ENCODE peak calls at places on chromosomes 16 and 17, in six cellular contexts. L, Y, T, N, U and H are unnamed samples.

GRCh38 chr17:73203788-73204479 is 11.1 kb downstream of the COG1 start:
- DNase-seq in L (no peak), Y (no peak), T (no peak), N (no peak), U (no peak), H (no peak)

GRCh38 chr16:72786606-72787005 is 261.3 kb downstream of the ZFHX3 start:
- DNase-seq in L (no peak), Y (no peak), T (no peak), N (no peak), U (no peak), H (no peak)

GRCh38 chr17:29757788-29758187 is 135.1 kb upstream of the CORO6 start:
- DNase-seq in L (no peak), Y (no peak), T (no peak), N (no peak), U (no peak), H (no peak)

GRCh38 chr17:59762022-59762825 is 54.8 kb downstream of the VMP1 start:
- DNase-seq in L (no peak), Y (no peak), T (no peak), N (no peak), U (no peak), H (peak)

GRCh38 chr17:11278984-11279270 is 37.9 kb downstream of the SHISA6 start:
- DNase-seq in L (no peak), Y (no peak), T (no peak), N (no peak), U (no peak), H (no peak)

GRCh38 chr17:57016764-57017116 is 38.8 kb downstream of the SCPEP1 start:
- DNase-seq in L (no peak), Y (no peak), T (no peak), N (no peak), U (no peak), H (no peak)

GRCh38 chr17:43327834-43328420 is 70.9 kb upstream of the ARL4D start:
- DNase-seq in L (no peak), Y (no peak), T (no peak), N (no peak), U (no peak), H (no peak)

GRCh38 chr17:58452738-58453137 is 35.4 kb upstream of the RNF43 start:
- DNase-seq in L (no peak), Y (no peak), T (no peak), N (no peak), U (no peak), H (no peak)

GRCh38 chr17:75827291-75828050 is 16.7 kb downstream of the UNC13D start:
- DNase-seq in L (peak), Y (peak), T (peak), N (no peak), U (peak), H (peak)

GRCh38 chr16:87335306-87335967 is 18.2 kb upstream of the C16orf95 start:
- DNase-seq in L (no peak), Y (no peak), T (no peak), N (no peak), U (no peak), H (no peak)

GRCh38 chr17:32876414-32877163 is at the start of gene MYO1D:
- DNase-seq in L (peak), Y (peak), T (peak), N (peak), U (peak), H (peak)
- TF ChIP-seq CTCF in L (peak), Y (peak), T (peak), N (peak), U (peak), H (peak)

GRCh38 chr17:45020354-45021138 is 30.9 kb downstream of the DCAKD start:
- DNase-seq in L (no peak), Y (peak), T (peak), N (peak), U (no peak), H (peak)

GRCh38 chr17:45019177-45019711 is 32.2 kb downstream of the DCAKD start:
- DNase-seq in L (no peak), Y (no peak), T (peak), N (peak), U (peak), H (peak)

GRCh38 chr17:45016237-45016636 is 35.2 kb downstream of the DCAKD start:
- DNase-seq in L (no peak), Y (no peak), T (no peak), N (no peak), U (no peak), H (no peak)

GRCh38 chr17:45016823-45017222 is 34.6 kb downstream of the DCAKD start:
- DNase-seq in L (no peak), Y (no peak), T (no peak), N (peak), U (peak), H (peak)

GRCh38 chr17:45018514-45019176 is 32.8 kb downstream of the DCAKD start:
- DNase-seq in L (no peak), Y (no peak), T (no peak), N (no peak), U (peak), H (no peak)
- TF ChIP-seq POLR2A in L (no peak), Y (no peak), T (no peak), N (no peak), U (peak), H (no peak)

DNA sequence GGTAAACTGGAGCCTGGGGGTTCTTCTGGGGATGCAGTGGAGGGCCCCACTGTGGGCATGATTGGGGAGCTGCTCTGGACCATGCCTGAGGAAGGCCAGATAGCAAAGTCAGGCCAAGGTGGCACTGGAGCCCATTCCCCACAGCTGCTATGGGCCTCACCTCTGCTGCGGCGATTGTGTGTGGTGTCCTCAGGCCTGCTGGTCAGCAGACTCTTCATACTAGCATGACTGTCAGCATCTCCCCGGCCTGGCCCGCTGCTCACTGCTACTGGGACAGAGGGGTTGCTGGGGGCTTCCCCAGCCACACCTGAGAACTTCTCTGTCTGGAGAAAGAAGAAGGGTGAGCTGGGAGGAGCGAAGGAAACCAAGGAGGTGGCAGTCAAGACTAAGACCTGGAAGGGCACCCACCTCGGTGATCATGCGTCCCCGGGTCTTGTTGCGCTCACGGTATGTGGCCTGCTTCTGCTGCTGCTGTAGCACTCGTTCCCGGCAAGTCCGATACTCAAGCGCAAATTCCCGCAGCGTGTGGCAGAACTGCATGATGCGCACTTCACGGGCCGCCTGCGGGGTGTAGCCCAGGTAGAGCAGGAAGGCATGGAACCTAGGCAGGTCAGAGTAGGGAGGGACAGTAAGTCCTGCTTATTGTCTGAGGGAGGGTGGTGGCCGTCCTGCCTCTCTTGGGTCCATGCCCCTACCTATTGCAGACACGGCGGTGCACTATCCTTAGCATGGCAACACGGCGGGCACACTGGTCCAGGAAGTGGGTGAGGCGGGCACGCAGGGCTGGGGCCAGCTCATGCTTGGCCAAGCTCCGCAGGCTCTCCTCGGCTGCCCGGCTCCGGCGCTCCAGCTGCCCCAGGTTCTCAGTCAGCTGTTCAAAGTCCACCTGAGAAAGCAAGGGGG is 3.2 kb downstream of the TMEM208 start:
- DNase-seq in L (no peak), Y (no peak), T (no peak), N (no peak), U (no peak), H (no peak)
- H3K27ac ChIP-seq in L (no peak), Y (no peak), T (no peak), N (no peak), U (no peak), H (no peak)

GRCh38 chr17:79090503-79091372 is 16.1 kb downstream of the ENGASE start:
- DNase-seq in L (no peak), Y (no peak), T (no peak), N (no peak), U (peak), H (no peak)
- TF ChIP-seq CTCF in L (no peak), Y (peak), T (no peak), N (no peak), U (peak), H (no peak)

GRCh38 chr16:27703545-27703944 is 153.6 kb downstream of the KATNIP start:
- DNase-seq in L (no peak), Y (no peak), T (no peak), N (no peak), U (no peak), H (no peak)

GRCh38 chr16:27706156-27706705 is 156.3 kb downstream of the KATNIP start:
- DNase-seq in L (no peak), Y (no peak), T (no peak), N (no peak), U (no peak), H (no peak)

GRCh38 chr16:27704252-27704651 is 154.3 kb downstream of the KATNIP start:
- DNase-seq in L (no peak), Y (no peak), T (no peak), N (no peak), U (no peak), H (no peak)

GRCh38 chr16:27708651-27709050 is 158.7 kb downstream of the KATNIP start:
- DNase-seq in L (no peak), Y (no peak), T (no peak), N (no peak), U (no peak), H (no peak)

DNA sequence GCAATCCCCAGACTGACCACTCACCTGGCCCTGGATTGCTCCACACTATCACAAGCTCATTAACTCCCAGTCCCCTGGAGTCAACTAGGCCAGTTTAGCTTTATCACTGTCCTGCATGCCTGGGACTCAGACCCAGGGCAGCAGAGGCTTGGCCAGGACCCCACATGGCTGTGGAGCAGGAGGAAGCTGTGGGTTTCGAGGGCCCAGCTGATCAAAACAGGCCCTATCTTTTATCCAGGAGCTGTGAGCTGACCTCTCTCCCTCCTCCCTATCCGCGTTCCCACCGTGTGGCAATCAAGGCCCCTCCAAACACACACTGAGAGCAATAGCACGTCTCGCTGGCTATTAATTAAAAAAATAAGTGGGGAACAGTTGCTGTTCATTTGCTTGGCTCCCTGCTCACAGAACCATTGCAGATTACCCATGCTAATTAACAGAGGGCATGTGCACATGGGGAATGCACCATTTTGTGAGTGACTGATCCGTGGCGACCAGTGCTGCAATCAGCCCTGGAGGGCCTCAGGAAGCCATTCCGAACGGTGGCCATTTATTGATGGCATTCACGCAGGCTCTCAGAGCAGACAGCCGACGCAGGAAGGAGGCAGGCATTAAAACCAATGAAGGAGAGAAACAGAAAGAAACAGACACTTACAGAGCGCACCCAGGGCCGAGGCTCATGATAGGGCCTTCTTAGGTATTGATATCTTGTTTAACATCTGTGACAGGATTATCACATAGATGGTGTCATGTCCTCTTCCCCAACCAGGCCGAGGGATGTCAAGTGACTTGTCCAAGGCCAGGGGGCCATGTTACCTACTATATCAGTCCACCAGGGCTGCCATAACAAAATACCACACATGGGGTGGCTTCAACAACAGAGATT is 157.1 kb downstream of the KATNIP start:
- DNase-seq in L (no peak), Y (no peak), T (no peak), N (no peak), U (no peak), H (no peak)
- TF ChIP-seq POLR2A in L (no peak), Y (no peak), T (no peak), N (no peak), U (no peak), H (no peak)

GRCh38 chr17:17579691-17580090 is 11.8 kb downstream of the PEMT start:
- DNase-seq in L (no peak), Y (no peak), T (no peak), N (no peak), U (no peak), H (no peak)
- H3K27ac ChIP-seq in L (no peak), Y (no peak), T (no peak), N (peak), U (no peak), H (no peak)

GRCh38 chr17:35807371-35808144 is 1.7 kb upstream of the TAF15 start:
- DNase-seq in L (no peak), Y (no peak), T (no peak), N (no peak), U (no peak), H (no peak)

GRCh38 chr17:35808240-35808961 is 883 bp upstream of the TAF15 start:
- DNase-seq in L (no peak), Y (no peak), T (no peak), N (no peak), U (no peak), H (no peak)

GRCh38 chr17:35809855-35810461 is 674 bp downstream of the TAF15 start:
- DNase-seq in L (no peak), Y (no peak), T (no peak), N (no peak), U (peak), H (no peak)

GRCh38 chr17:35811759-35812158 is 2.5 kb downstream of the TAF15 start:
- DNase-seq in L (no peak), Y (no peak), T (no peak), N (no peak), U (no peak), H (no peak)

DNA sequence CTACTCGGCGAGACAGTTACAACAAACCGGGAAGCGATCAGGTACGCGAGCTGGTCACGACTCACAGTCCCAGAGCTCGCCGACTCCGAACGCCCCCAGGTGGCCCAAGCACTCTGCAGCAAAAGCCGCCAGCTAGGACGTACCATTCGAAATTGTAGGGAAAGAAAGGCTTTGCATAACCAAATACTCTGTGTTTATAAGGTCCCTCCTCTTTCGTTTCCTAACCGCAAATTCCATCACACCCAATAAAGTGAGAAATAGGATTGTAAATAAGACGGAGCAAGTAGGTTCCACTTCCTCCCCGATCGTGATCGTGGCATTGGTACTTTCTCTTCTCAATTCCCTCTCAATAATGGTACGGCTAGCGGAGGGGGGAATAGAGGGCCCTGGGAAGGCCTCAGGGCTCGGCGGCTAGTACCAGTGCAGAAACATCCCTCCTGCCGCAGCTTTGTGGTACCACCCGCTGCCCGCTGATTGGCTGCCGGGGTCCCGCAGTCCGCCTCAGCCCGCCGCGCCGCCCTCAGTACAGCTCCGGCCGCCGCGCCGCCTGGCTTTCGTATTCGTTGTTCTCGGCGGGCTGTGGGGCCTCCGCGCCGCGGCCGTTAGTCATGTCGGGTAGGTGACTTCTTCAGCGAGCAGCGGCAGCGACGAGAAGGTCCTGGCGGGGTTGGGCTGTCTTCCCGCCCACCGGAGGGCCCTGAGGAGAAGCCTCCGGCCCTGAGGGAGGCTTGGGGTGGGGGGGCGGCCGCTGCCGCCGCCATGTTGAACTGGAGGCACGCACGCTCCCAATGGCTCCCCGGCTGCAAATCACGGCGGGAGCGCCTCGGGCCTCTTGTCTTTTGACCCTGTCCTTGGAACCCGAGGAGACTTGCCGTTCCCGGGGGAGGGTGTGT is at the start of gene TAF15:
- DNase-seq in L (peak), Y (peak), T (peak), N (peak), U (peak), H (peak)
- TF ChIP-seq CTCF in L (peak), Y (peak), T (peak), N (peak), U (peak), H (peak)

GRCh38 chr16:30533748-30534367 is 800 bp downstream of the ZNF747 start:
- DNase-seq in L (no peak), Y (peak), T (no peak), N (no peak), U (no peak), H (no peak)

GRCh38 chr16:30534368-30535105 is at the start of gene ZNF747:
- DNase-seq in L (peak), Y (peak), T (peak), N (peak), U (peak), H (peak)

GRCh38 chr16:30532285-30533145 is 2.1 kb downstream of the ZNF747 start:
- DNase-seq in L (no peak), Y (no peak), T (no peak), N (no peak), U (no peak), H (no peak)

GRCh38 chr16:30535106-30535776 is 583 bp upstream of the ZNF747 start:
- DNase-seq in L (no peak), Y (no peak), T (no peak), N (no peak), U (no peak), H (no peak)

GRCh38 chr16:30533146-30533522 is 1.5 kb downstream of the ZNF747 start:
- DNase-seq in L (no peak), Y (no peak), T (no peak), N (peak), U (no peak), H (peak)
- TF ChIP-seq POLR2A in L (no peak), Y (no peak), T (no peak), N (no peak), U (no peak), H (no peak)